ENCODE peak calls at places on chromosome 12, in five cellular contexts. One of them, this sample, is unnamed.

GRCh38 chr12:5078423-5078822 is 34.7 kb downstream of the KCNA5 start:
- DNase-seq in activated CD4-positive, alpha-beta T cell treated with anti-CD3 and anti-CD28 coated beads, Interleukin-2, amount 10 ng/mL, durations not matched to agents 7 days and 5 days: no peak
- DNase-seq in ELR: no peak
- DNase-seq in stimulated activated naive CD8-positive, alpha-beta T cell treated with anti-CD3 and anti-CD28 coated beads, Interleukin-15, Interleukin-2, amounts not matched to agents 100 U/mL and 50 U/mL, for 24 hours: no peak
- DNase-seq in CD4-positive, alpha-beta memory T cell: no peak
- DNase-seq in this sample: no peak

GRCh38 chr12:49974231-49974675 is 1.5 kb downstream of the AQP6 start:
- DNase-seq in activated CD4-positive, alpha-beta T cell treated with anti-CD3 and anti-CD28 coated beads, Interleukin-2, amount 10 ng/mL, durations not matched to agents 7 days and 5 days: no peak
- DNase-seq in ELR: peak; percentile 63
- DNase-seq in CD4-positive, alpha-beta memory T cell: no peak
- DNase-seq in stimulated activated naive CD8-positive, alpha-beta T cell treated with anti-CD3 and anti-CD28 coated beads, Interleukin-15, Interleukin-2, amounts not matched to agents 100 U/mL and 50 U/mL, for 24 hours: no peak
- DNase-seq in this sample: no peak

GRCh38 chr12:108768591-108769500 is 37.5 kb upstream of the CORO1C start:
- DNase-seq in activated CD4-positive, alpha-beta T cell treated with anti-CD3 and anti-CD28 coated beads, Interleukin-2, amount 10 ng/mL, durations not matched to agents 7 days and 5 days: no peak
- DNase-seq in stimulated activated naive CD8-positive, alpha-beta T cell treated with anti-CD3 and anti-CD28 coated beads, Interleukin-15, Interleukin-2, amounts not matched to agents 100 U/mL and 50 U/mL, for 24 hours: peak; percentile 45
- DNase-seq in CD4-positive, alpha-beta memory T cell: no peak
- DNase-seq in ELR: no peak
- DNase-seq in this sample: peak; percentile 25

GRCh38 chr12:62846506-62846905 is 88.4 kb downstream of the PPM1H start:
- DNase-seq in stimulated activated naive CD8-positive, alpha-beta T cell treated with anti-CD3 and anti-CD28 coated beads, Interleukin-15, Interleukin-2, amounts not matched to agents 100 U/mL and 50 U/mL, for 24 hours: no peak
- DNase-seq in ELR: peak; percentile 55
- DNase-seq in activated CD4-positive, alpha-beta T cell treated with anti-CD3 and anti-CD28 coated beads, Interleukin-2, amount 10 ng/mL, durations not matched to agents 7 days and 5 days: no peak
- DNase-seq in CD4-positive, alpha-beta memory T cell: no peak
- DNase-seq in this sample: no peak

GRCh38 chr12:91058821-91059220 is 997 bp upstream of the KERA start:
- DNase-seq in CD4-positive, alpha-beta memory T cell: no peak
- DNase-seq in activated CD4-positive, alpha-beta T cell treated with anti-CD3 and anti-CD28 coated beads, Interleukin-2, amount 10 ng/mL, durations not matched to agents 7 days and 5 days: no peak
- DNase-seq in ELR: peak; percentile 3
- DNase-seq in stimulated activated naive CD8-positive, alpha-beta T cell treated with anti-CD3 and anti-CD28 coated beads, Interleukin-15, Interleukin-2, amounts not matched to agents 100 U/mL and 50 U/mL, for 24 hours: no peak
- DNase-seq in this sample: no peak

GRCh38 chr12:122308811-122309210 is 42.5 kb upstream of the VPS33A start:
- DNase-seq in CD4-positive, alpha-beta memory T cell: no peak
- DNase-seq in ELR: peak; percentile 18
- DNase-seq in stimulated activated naive CD8-positive, alpha-beta T cell treated with anti-CD3 and anti-CD28 coated beads, Interleukin-15, Interleukin-2, amounts not matched to agents 100 U/mL and 50 U/mL, for 24 hours: no peak
- DNase-seq in activated CD4-positive, alpha-beta T cell treated with anti-CD3 and anti-CD28 coated beads, Interleukin-2, amount 10 ng/mL, durations not matched to agents 7 days and 5 days: no peak
- DNase-seq in this sample: no peak

GRCh38 chr12:13165578-13166120 is 30.9 kb upstream of the EMP1 start:
- DNase-seq in ELR: peak; percentile 80
- DNase-seq in activated CD4-positive, alpha-beta T cell treated with anti-CD3 and anti-CD28 coated beads, Interleukin-2, amount 10 ng/mL, durations not matched to agents 7 days and 5 days: peak; percentile 78
- DNase-seq in stimulated activated naive CD8-positive, alpha-beta T cell treated with anti-CD3 and anti-CD28 coated beads, Interleukin-15, Interleukin-2, amounts not matched to agents 100 U/mL and 50 U/mL, for 24 hours: peak; percentile 81
- DNase-seq in CD4-positive, alpha-beta memory T cell: peak; percentile 51
- DNase-seq in this sample: peak; percentile 86

GRCh38 chr12:55658635-55659391 is 22.1 kb downstream of the OR10P1 start:
- DNase-seq in ELR: no peak
- DNase-seq in stimulated activated naive CD8-positive, alpha-beta T cell treated with anti-CD3 and anti-CD28 coated beads, Interleukin-15, Interleukin-2, amounts not matched to agents 100 U/mL and 50 U/mL, for 24 hours: no peak
- DNase-seq in activated CD4-positive, alpha-beta T cell treated with anti-CD3 and anti-CD28 coated beads, Interleukin-2, amount 10 ng/mL, durations not matched to agents 7 days and 5 days: no peak
- DNase-seq in CD4-positive, alpha-beta memory T cell: no peak
- DNase-seq in this sample: no peak

GRCh38 chr12:68557011-68557715 is 53.5 kb upstream of the RAP1B start:
- DNase-seq in CD4-positive, alpha-beta memory T cell: no peak
- DNase-seq in activated CD4-positive, alpha-beta T cell treated with anti-CD3 and anti-CD28 coated beads, Interleukin-2, amount 10 ng/mL, durations not matched to agents 7 days and 5 days: no peak
- DNase-seq in stimulated activated naive CD8-positive, alpha-beta T cell treated with anti-CD3 and anti-CD28 coated beads, Interleukin-15, Interleukin-2, amounts not matched to agents 100 U/mL and 50 U/mL, for 24 hours: no peak
- DNase-seq in ELR: peak; percentile 94
- DNase-seq in this sample: no peak

GRCh38 chr12:122870867-122871664 is 24.9 kb downstream of the VPS37B start:
- DNase-seq in activated CD4-positive, alpha-beta T cell treated with anti-CD3 and anti-CD28 coated beads, Interleukin-2, amount 10 ng/mL, durations not matched to agents 7 days and 5 days: no peak
- DNase-seq in stimulated activated naive CD8-positive, alpha-beta T cell treated with anti-CD3 and anti-CD28 coated beads, Interleukin-15, Interleukin-2, amounts not matched to agents 100 U/mL and 50 U/mL, for 24 hours: no peak
- DNase-seq in CD4-positive, alpha-beta memory T cell: no peak
- DNase-seq in ELR: no peak
- DNase-seq in this sample: peak; percentile 19

GRCh38 chr12:121958521-121959240 is 40.3 kb downstream of the CFAP251 start:
- DNase-seq in stimulated activated naive CD8-positive, alpha-beta T cell treated with anti-CD3 and anti-CD28 coated beads, Interleukin-15, Interleukin-2, amounts not matched to agents 100 U/mL and 50 U/mL, for 24 hours: no peak
- DNase-seq in CD4-positive, alpha-beta memory T cell: no peak
- DNase-seq in ELR: peak; percentile 38
- DNase-seq in activated CD4-positive, alpha-beta T cell treated with anti-CD3 and anti-CD28 coated beads, Interleukin-2, amount 10 ng/mL, durations not matched to agents 7 days and 5 days: no peak
- DNase-seq in this sample: no peak

GRCh38 chr12:56999456-56999855 is 6.9 kb downstream of the ZBTB39 start:
- DNase-seq in activated CD4-positive, alpha-beta T cell treated with anti-CD3 and anti-CD28 coated beads, Interleukin-2, amount 10 ng/mL, durations not matched to agents 7 days and 5 days: no peak
- DNase-seq in CD4-positive, alpha-beta memory T cell: no peak
- DNase-seq in stimulated activated naive CD8-positive, alpha-beta T cell treated with anti-CD3 and anti-CD28 coated beads, Interleukin-15, Interleukin-2, amounts not matched to agents 100 U/mL and 50 U/mL, for 24 hours: no peak
- DNase-seq in ELR: peak; percentile 20
- DNase-seq in this sample: no peak

GRCh38 chr12:43789941-43790340 is 16.2 kb downstream of the TWF1 start:
- DNase-seq in CD4-positive, alpha-beta memory T cell: no peak
- DNase-seq in ELR: peak; percentile 20
- DNase-seq in activated CD4-positive, alpha-beta T cell treated with anti-CD3 and anti-CD28 coated beads, Interleukin-2, amount 10 ng/mL, durations not matched to agents 7 days and 5 days: no peak
- DNase-seq in stimulated activated naive CD8-positive, alpha-beta T cell treated with anti-CD3 and anti-CD28 coated beads, Interleukin-15, Interleukin-2, amounts not matched to agents 100 U/mL and 50 U/mL, for 24 hours: no peak
- DNase-seq in this sample: no peak

GRCh38 chr12:132286912-132287311 is 42.5 kb downstream of the GALNT9 start:
- DNase-seq in activated CD4-positive, alpha-beta T cell treated with anti-CD3 and anti-CD28 coated beads, Interleukin-2, amount 10 ng/mL, durations not matched to agents 7 days and 5 days: no peak
- DNase-seq in CD4-positive, alpha-beta memory T cell: no peak
- DNase-seq in stimulated activated naive CD8-positive, alpha-beta T cell treated with anti-CD3 and anti-CD28 coated beads, Interleukin-15, Interleukin-2, amounts not matched to agents 100 U/mL and 50 U/mL, for 24 hours: no peak
- DNase-seq in ELR: peak; percentile 45
- DNase-seq in this sample: no peak

GRCh38 chr12:18400186-18400585 is 138.9 kb downstream of the PIK3C2G start:
- DNase-seq in ELR: no peak
- DNase-seq in stimulated activated naive CD8-positive, alpha-beta T cell treated with anti-CD3 and anti-CD28 coated beads, Interleukin-15, Interleukin-2, amounts not matched to agents 100 U/mL and 50 U/mL, for 24 hours: no peak
- DNase-seq in CD4-positive, alpha-beta memory T cell: no peak
- DNase-seq in activated CD4-positive, alpha-beta T cell treated with anti-CD3 and anti-CD28 coated beads, Interleukin-2, amount 10 ng/mL, durations not matched to agents 7 days and 5 days: no peak
- DNase-seq in this sample: no peak